ENCODE peak calls at places on chromosome 1, in seven cellular contexts. One of them, this sample, is unnamed.

GRCh38 chr1:41475859-41476567 is 8.5 kb downstream of the EDN2 start:
- DNase-seq in thyroid gland: no peak
- DNase-seq in AG04450: no peak
- DNase-seq in fibroblast of lung: no peak
- DNase-seq in brain microvascular endothelial cell: no peak
- DNase-seq in astrocyte of the spinal cord: no peak
- DNase-seq in AG09309: no peak
- DNase-seq in this sample: no peak

GRCh38 chr1:56404066-56404465 is 175.3 kb downstream of the PLPP3 start:
- DNase-seq in thyroid gland: no peak
- DNase-seq in AG04450: no peak
- DNase-seq in fibroblast of lung: no peak
- DNase-seq in brain microvascular endothelial cell: no peak
- DNase-seq in astrocyte of the spinal cord: peak; percentile 18
- DNase-seq in AG09309: no peak
- DNase-seq in this sample: no peak

GRCh38 chr1:56590520-56591011 is 11.2 kb upstream of the PLPP3 start:
- DNase-seq in thyroid gland: peak; percentile 14
- DNase-seq in AG04450: no peak
- DNase-seq in fibroblast of lung: peak; percentile 42
- DNase-seq in brain microvascular endothelial cell: no peak
- DNase-seq in astrocyte of the spinal cord: no peak
- DNase-seq in AG09309: no peak
- DNase-seq in this sample: no peak

GRCh38 chr1:175132456-175132855 is 60.1 kb downstream of the KIAA0040 start:
- DNase-seq in thyroid gland: no peak
- DNase-seq in AG04450: no peak
- DNase-seq in fibroblast of lung: peak; percentile 43
- DNase-seq in brain microvascular endothelial cell: no peak
- DNase-seq in astrocyte of the spinal cord: peak; percentile 12
- DNase-seq in AG09309: peak; percentile 23
- DNase-seq in this sample: peak; percentile 12

GRCh38 chr1:172588296-172589291 is 55.6 kb downstream of the SUCO start:
- DNase-seq in thyroid gland: no peak
- DNase-seq in AG04450: peak; percentile 59
- DNase-seq in fibroblast of lung: peak; percentile 86
- DNase-seq in brain microvascular endothelial cell: peak; percentile 93
- DNase-seq in astrocyte of the spinal cord: peak; percentile 92
- DNase-seq in AG09309: peak; percentile 32
- DNase-seq in this sample: peak; percentile 79

GRCh38 chr1:96843196-96843595 is 121.6 kb downstream of the PTBP2 start:
- DNase-seq in thyroid gland: no peak
- DNase-seq in AG04450: peak; percentile 6
- DNase-seq in fibroblast of lung: peak; percentile 59
- DNase-seq in brain microvascular endothelial cell: peak; percentile 9
- DNase-seq in astrocyte of the spinal cord: peak; percentile 22
- DNase-seq in AG09309: peak; percentile 38
- DNase-seq in this sample: peak; percentile 75

GRCh38 chr1:59015708-59016107 is 231.9 kb upstream of the JUN start:
- DNase-seq in thyroid gland: no peak
- DNase-seq in AG04450: peak; percentile 49
- DNase-seq in fibroblast of lung: peak; percentile 61
- DNase-seq in brain microvascular endothelial cell: peak; percentile 81
- DNase-seq in astrocyte of the spinal cord: peak; percentile 77
- DNase-seq in AG09309: no peak
- DNase-seq in this sample: peak; percentile 85

GRCh38 chr1:213570487-213570886 is 417.3 kb upstream of the PROX1 start:
- DNase-seq in thyroid gland: no peak
- DNase-seq in AG04450: no peak
- DNase-seq in fibroblast of lung: no peak
- DNase-seq in brain microvascular endothelial cell: no peak
- DNase-seq in astrocyte of the spinal cord: no peak
- DNase-seq in AG09309: no peak
- DNase-seq in this sample: no peak

DNA sequence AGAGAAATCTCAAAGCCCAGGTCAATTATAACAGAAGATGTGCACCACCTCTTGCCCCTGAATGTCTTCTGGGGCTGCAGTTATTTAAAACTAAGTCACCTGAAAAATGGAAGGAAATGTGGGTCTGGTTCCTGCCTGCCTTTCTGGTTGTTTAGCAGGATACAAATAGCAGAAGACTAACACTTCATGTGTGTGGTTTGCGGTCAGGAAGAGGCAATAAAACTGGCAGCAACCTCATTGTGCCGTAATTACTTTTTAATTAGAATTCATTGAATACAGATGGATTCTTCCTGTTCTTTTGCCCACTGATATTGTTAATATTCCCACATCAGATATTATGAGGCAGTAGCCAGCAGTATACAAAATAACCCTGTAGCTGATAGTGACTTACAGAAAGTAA is 345.7 kb downstream of the ZNF326 start:
- DNase-seq in thyroid gland: no peak
- DNase-seq in AG04450: no peak
- DNase-seq in fibroblast of lung: no peak
- DNase-seq in brain microvascular endothelial cell: no peak
- DNase-seq in astrocyte of the spinal cord: no peak
- DNase-seq in AG09309: no peak
- DNase-seq in this sample: no peak
- H3K4me3 ChIP-seq in thyroid gland: no peak overlapping the region
- H3K4me3 ChIP-seq in AG04450: no peak overlapping the region
- H3K4me3 ChIP-seq in fibroblast of lung: no peak overlapping the region
- H3K4me3 ChIP-seq in brain microvascular endothelial cell: no peak overlapping the region
- H3K4me3 ChIP-seq in astrocyte of the spinal cord: no peak overlapping the region
- H3K4me3 ChIP-seq in AG09309: no peak overlapping the region
- H3K4me3 ChIP-seq in this sample: no peak overlapping the region

GRCh38 chr1:204307334-204307883 is 52.3 kb downstream of the PLEKHA6 start:
- DNase-seq in thyroid gland: peak; percentile 49
- DNase-seq in AG04450: no peak
- DNase-seq in fibroblast of lung: peak; percentile 73
- DNase-seq in brain microvascular endothelial cell: no peak
- DNase-seq in astrocyte of the spinal cord: no peak
- DNase-seq in AG09309: no peak
- DNase-seq in this sample: peak; percentile 73
- TF ChIP-seq CTCF in thyroid gland: no peak
- TF ChIP-seq CTCF in AG04450: peak; percentile 44
- TF ChIP-seq CTCF in fibroblast of lung: peak; percentile 13
- TF ChIP-seq CTCF in brain microvascular endothelial cell: no peak
- TF ChIP-seq CTCF in astrocyte of the spinal cord: no peak
- TF ChIP-seq CTCF in AG09309: peak; percentile 32
- TF ChIP-seq CTCF in this sample: no peak

DNA sequence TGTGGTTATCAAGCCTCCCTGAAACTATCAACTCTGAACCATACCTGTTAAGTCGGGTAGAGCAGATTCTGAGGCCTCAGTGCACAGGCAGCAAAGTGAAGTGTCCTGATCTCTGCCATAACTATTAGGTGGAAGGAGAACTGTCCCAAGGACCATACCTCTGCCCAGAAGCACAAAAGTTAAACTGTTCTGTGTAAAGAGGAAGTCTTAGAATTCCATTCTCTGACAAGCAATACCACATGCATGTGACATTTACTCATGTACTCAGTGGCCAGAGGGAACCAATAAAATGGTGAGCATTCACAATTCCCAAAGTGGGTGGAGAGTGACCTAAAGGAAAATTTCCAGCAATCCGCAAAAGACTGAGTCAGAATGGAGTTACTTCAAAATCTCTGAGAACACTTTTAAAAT is 61.0 kb downstream of the TOR3A start:
- DNase-seq in thyroid gland: no peak
- DNase-seq in AG04450: peak; percentile 94
- DNase-seq in fibroblast of lung: peak; percentile 98
- DNase-seq in brain microvascular endothelial cell: peak; percentile 95
- DNase-seq in astrocyte of the spinal cord: peak; percentile 99
- DNase-seq in AG09309: peak; percentile 95
- DNase-seq in this sample: peak; percentile 94
- H3K4me3 ChIP-seq in thyroid gland: no peak overlapping the region
- H3K4me3 ChIP-seq in AG04450: peak overlapping the region; percentile 69
- H3K4me3 ChIP-seq in fibroblast of lung: peak overlapping the region; percentile 61
- H3K4me3 ChIP-seq in brain microvascular endothelial cell: peak overlapping the region; percentile 73
- H3K4me3 ChIP-seq in astrocyte of the spinal cord: peak overlapping the region; percentile 85
- H3K4me3 ChIP-seq in AG09309: peak overlapping the region; percentile 58
- H3K4me3 ChIP-seq in this sample: peak overlapping the region; percentile 73

GRCh38 chr1:200290010-200290685 is 119.7 kb downstream of the ZNF281 start:
- DNase-seq in thyroid gland: no peak
- DNase-seq in AG04450: no peak
- DNase-seq in fibroblast of lung: no peak
- DNase-seq in brain microvascular endothelial cell: peak; percentile 1
- DNase-seq in astrocyte of the spinal cord: no peak
- DNase-seq in AG09309: no peak
- DNase-seq in this sample: peak; percentile 20
- TF ChIP-seq CTCF in thyroid gland: no peak
- TF ChIP-seq CTCF in AG04450: peak; percentile 1
- TF ChIP-seq CTCF in fibroblast of lung: no peak
- TF ChIP-seq CTCF in brain microvascular endothelial cell: peak; percentile 41
- TF ChIP-seq CTCF in astrocyte of the spinal cord: no peak
- TF ChIP-seq CTCF in AG09309: no peak
- TF ChIP-seq CTCF in this sample: peak; percentile 3